ENCODE peak calls at places on chromosomes 13 and 19, in five cellular contexts. I is suprapubic skin, P is AG04450, E is PC-3, J is breast epithelium. A is an unnamed sample.

GRCh38 chr19:3548594-3548993 is 8.8 kb downstream of the MFSD12 start:
- DNase-seq in I (no peak), P (no peak), E (no peak), J (no peak), A (no peak)

GRCh38 chr19:51259348-51260245 is 8.7 kb downstream of the SIGLECL1 start:
- DNase-seq in I (no peak), P (no peak), E (peak), J (no peak), A (no peak)

GRCh38 chr13:28723806-28724205 is 5.0 kb upstream of the SLC46A3 start:
- DNase-seq in I (no peak), P (no peak), E (no peak), J (no peak), A (no peak)

GRCh38 chr13:109166807-109167206 is 537.4 kb downstream of the MYO16 start:
- DNase-seq in I (no peak), P (no peak), E (no peak), J (no peak), A (no peak)

GRCh38 chr19:7981661-7982060 is 23.8 kb downstream of the ELAVL1 start:
- DNase-seq in I (no peak), P (no peak), E (no peak), J (no peak), A (no peak)

GRCh38 chr19:3459322-3459881 is 20.9 kb downstream of the SMIM24 start:
- DNase-seq in I (peak), P (peak), E (no peak), J (peak), A (peak)

GRCh38 chr13:44605275-44605674 is 29.1 kb upstream of the TSC22D1 start:
- DNase-seq in I (no peak), P (no peak), E (no peak), J (no peak), A (no peak)

GRCh38 chr13:48532146-48532472 is 771 bp downstream of the RCBTB2 start:
- DNase-seq in I (no peak), P (peak), E (peak), J (no peak), A (no peak)

GRCh38 chr19:13064092-13064489 is 38.6 kb downstream of the LYL1 start:
- DNase-seq in I (no peak), P (no peak), E (no peak), J (no peak), A (no peak)

GRCh38 chr13:73366241-73366640 is 307.4 kb downstream of the KLF5 start:
- DNase-seq in I (no peak), P (no peak), E (peak), J (no peak), A (no peak)

GRCh38 chr19:3178377-3178972 is at the start of gene S1PR4:
- DNase-seq in I (peak), P (no peak), E (no peak), J (no peak), A (no peak)

GRCh38 chr13:20822406-20822805 is 48.6 kb upstream of the EEF1AKMT1 start:
- DNase-seq in I (no peak), P (no peak), E (no peak), J (no peak), A (no peak)

GRCh38 chr19:4053423-4054324 is 13.0 kb downstream of the ZBTB7A start:
- DNase-seq in I (peak), P (no peak), E (no peak), J (no peak), A (no peak)

GRCh38 chr13:22369840-22370239 is 699.0 kb downstream of the FGF9 start:
- DNase-seq in I (no peak), P (no peak), E (no peak), J (no peak), A (no peak)

GRCh38 chr13:80256352-80256932 is 84.5 kb downstream of the SPRY2 start:
- DNase-seq in I (no peak), P (no peak), E (no peak), J (no peak), A (no peak)

GRCh38 chr19:15199652-15200574 is 882 bp downstream of the NOTCH3 start:
- DNase-seq in I (no peak), P (no peak), E (peak), J (peak), A (no peak)

GRCh38 chr13:68056816-68057710 is 826.9 kb upstream of the PCDH9 start:
- DNase-seq in I (no peak), P (no peak), E (peak), J (no peak), A (no peak)

GRCh38 chr19:52464798-52465470 is 11.6 kb downstream of the ZNF578 start:
- DNase-seq in I (no peak), P (no peak), E (no peak), J (no peak), A (no peak)

GRCh38 chr13:113996081-113996911 is 22.4 kb upstream of the C13orf46 start:
- DNase-seq in I (peak), P (no peak), E (no peak), J (no peak), A (no peak)

GRCh38 chr19:50803633-50804419 is 13.6 kb downstream of the ACP4 start:
- DNase-seq in I (no peak), P (no peak), E (peak), J (no peak), A (no peak)

GRCh38 chr19:56601375-56601774 is 6.3 kb downstream of the ZNF71 start:
- DNase-seq in I (no peak), P (no peak), E (peak), J (no peak), A (no peak)

GRCh38 chr19:46813570-46814358 is 25.4 kb upstream of the SLC1A5 start:
- DNase-seq in I (no peak), P (no peak), E (peak), J (peak), A (no peak)

GRCh38 chr19:10353793-10354391 is 14.5 kb upstream of the ICAM3 start:
- DNase-seq in I (no peak), P (no peak), E (peak), J (no peak), A (no peak)

GRCh38 chr13:27006519-27007161 is 165.0 kb downstream of the USP12 start:
- DNase-seq in I (peak), P (no peak), E (peak), J (no peak), A (no peak)

GRCh38 chr19:3129112-3129511 is 6.7 kb upstream of the GNA15 start:
- DNase-seq in I (no peak), P (peak), E (peak), J (no peak), A (peak)

GRCh38 chr19:4707956-4708650 is 15.5 kb downstream of the DPP9 start:
- DNase-seq in I (no peak), P (no peak), E (no peak), J (no peak), A (no peak)

GRCh38 chr19:47255947-47256687 is at the start of gene CCDC9:
- DNase-seq in I (peak), P (peak), E (peak), J (peak), A (peak)

GRCh38 chr19:24159707-24160106 is 72.7 kb downstream of the ZNF254 start:
- DNase-seq in I (no peak), P (no peak), E (peak), J (no peak), A (no peak)

GRCh38 chr13:23506071-23506820 is 64.0 kb upstream of the TNFRSF19 start:
- DNase-seq in I (no peak), P (no peak), E (no peak), J (no peak), A (no peak)

GRCh38 chr13:103351035-103351828 is 285.0 kb upstream of the SLC10A2 start:
- DNase-seq in I (no peak), P (no peak), E (peak), J (no peak), A (no peak)

DNA sequence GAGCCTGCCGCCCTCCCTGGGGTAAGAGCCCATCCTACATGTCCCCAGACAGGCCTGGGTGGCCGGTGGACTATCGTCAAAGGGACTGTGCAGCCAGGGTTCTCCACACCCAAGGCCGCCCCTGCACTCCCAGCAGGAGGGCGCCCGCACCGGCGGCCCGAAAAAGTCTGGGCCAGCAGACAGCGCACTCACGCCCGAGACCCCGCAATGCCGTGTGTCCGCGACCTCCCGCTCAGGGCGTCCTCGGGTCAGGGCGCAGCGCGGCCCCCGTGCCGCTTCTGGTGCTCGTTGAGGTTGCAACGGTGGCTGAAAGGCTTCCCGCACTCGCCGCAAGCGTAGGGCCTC is 2.6 kb upstream of the A1BG start:
- DNase-seq in I (no peak), P (no peak), E (no peak), J (no peak), A (no peak)
- H3K4me3 ChIP-seq in I (peak), P (peak), E (no peak), J (peak), A (no peak)

DNA sequence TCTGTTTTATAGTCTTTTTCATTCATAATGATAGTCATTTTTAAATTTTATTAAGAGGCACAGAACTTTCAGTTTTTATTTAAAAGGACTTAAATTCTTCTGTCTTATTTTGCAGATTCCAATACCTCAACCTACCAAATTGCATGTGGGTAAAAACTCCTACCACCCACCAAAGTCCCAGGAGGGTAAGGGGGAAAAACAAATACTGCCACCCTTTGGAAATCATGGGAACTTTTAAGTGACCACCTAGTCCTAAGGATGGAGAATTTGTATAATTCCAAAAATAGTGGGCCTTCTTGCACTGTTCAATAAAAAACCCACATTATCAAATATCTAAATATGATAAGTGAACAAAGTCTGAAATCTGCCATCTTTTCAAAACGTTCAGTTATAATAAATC is 9.7 kb downstream of the SUPT20H start:
- DNase-seq in I (no peak), P (no peak), E (no peak), J (no peak), A (no peak)
- TF ChIP-seq CTCF in I (no peak), P (peak), E (peak), J (no peak), A (no peak)

DNA sequence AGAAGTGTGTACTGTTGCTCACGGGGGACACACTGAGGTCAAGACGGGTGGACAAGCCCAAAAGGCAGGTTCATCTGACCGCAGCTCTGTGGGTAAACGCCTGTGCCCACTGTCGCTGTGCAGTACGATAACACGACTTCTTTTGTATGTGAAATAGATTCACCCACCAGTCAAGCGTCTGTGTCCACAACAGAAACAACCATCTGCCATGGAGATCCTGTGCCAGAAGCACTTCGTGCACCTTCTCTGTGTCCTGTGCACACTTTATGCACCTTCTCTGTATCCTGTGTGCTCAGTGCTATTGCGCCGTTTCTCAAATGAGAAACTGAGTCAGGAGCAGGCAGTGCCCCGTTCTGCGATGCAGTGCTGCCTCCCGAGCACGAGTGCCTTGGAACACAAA is 138.9 kb downstream of the ATP11A start:
- DNase-seq in I (no peak), P (no peak), E (no peak), J (no peak), A (no peak)
- H3K4me3 ChIP-seq in I (no peak), P (no peak), E (no peak), J (no peak), A (no peak)

GRCh38 chr13:25214371-25215252 is 42.5 kb upstream of the AMER2 start:
- DNase-seq in I (no peak), P (no peak), E (peak), J (no peak), A (peak)
- TF ChIP-seq CTCF in I (no peak), P (peak), E (peak), J (no peak), A (peak)

DNA sequence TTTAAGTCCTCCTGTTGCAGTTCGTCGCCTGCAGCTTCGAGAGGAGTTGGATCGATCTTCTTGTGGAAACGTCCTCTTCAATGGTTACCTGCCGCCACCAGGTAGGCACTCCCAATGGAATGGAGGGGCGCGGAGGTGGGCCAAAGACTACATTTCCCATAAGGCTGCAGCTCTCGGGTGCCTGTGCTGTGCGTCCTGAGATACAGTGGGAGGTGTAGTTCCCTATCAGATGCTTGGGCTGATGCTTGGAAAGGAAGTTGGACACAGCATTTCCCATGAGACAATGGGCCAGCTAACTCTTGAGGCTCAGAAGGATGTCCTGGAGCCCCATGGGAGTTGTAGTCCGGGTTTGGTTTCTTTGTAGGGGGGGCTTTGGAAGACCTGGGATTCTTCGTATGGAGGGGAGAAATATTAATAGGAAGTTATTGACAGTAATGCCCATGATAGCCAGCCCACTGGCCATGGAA is 1.8 kb downstream of the SHKBP1 start:
- DNase-seq in I (no peak), P (no peak), E (peak), J (no peak), A (no peak)
- H3K4me3 ChIP-seq in I (no peak), P (no peak), E (no peak), J (no peak), A (no peak)

GRCh38 chr19:38556521-38557174 is 61.1 kb downstream of the MAP4K1 start:
- DNase-seq in I (no peak), P (no peak), E (no peak), J (no peak), A (no peak)

GRCh38 chr19:38559428-38560401 is 58.0 kb downstream of the MAP4K1 start:
- DNase-seq in I (no peak), P (no peak), E (no peak), J (no peak), A (no peak)

GRCh38 chr19:38554676-38555141 is 63.0 kb downstream of the MAP4K1 start:
- DNase-seq in I (no peak), P (no peak), E (no peak), J (no peak), A (no peak)

GRCh38 chr19:38555200-38555599 is 62.6 kb downstream of the MAP4K1 start:
- DNase-seq in I (no peak), P (no peak), E (no peak), J (no peak), A (no peak)

GRCh38 chr19:38557205-38557799 is 60.5 kb downstream of the MAP4K1 start:
- DNase-seq in I (no peak), P (no peak), E (peak), J (no peak), A (no peak)
- TF ChIP-seq CTCF in I (no peak), P (no peak), E (no peak), J (no peak), A (no peak)

GRCh38 chr19:36245210-36246005 is 30.5 kb downstream of the ZNF146 start:
- DNase-seq in I (peak), P (no peak), E (no peak), J (no peak), A (no peak)
- H3K4me3 ChIP-seq in I (peak), P (peak), E (no peak), J (peak), A (peak)